ENCODE peak calls at places on chromosomes 16 and 17, in nine cellular contexts. Y is Peyer's patch, T is AG04449, H is left lung, I is transverse colon, G is body of pancreas, M is progenitor cell of endocrine pancreas, F is thoracic aorta, V is mucosa of descending colon. B is an unnamed sample.
A peak's percentile ranks its signal among the peaks of the same experiment; 100 is the strongest.

GRCh38 chr17:45228985-45229517 is 7.4 kb downstream of the FMNL1 start:
- DNase-seq in Y (peak; percentile 94), T (peak; percentile 54), H (peak; percentile 95), I (peak; percentile 87), G (peak; percentile 60), M (no peak), F (peak; percentile 20), V (peak; percentile 77), B (peak; percentile 83)

GRCh38 chr17:39186481-39187002 is 10.9 kb downstream of the CACNB1 start:
- DNase-seq in Y (no peak), T (no peak), H (no peak), I (no peak), G (no peak), M (no peak), F (no peak), V (no peak), B (no peak)

GRCh38 chr17:79652999-79653643 is 42.3 kb upstream of the RBFOX3 start:
- DNase-seq in Y (no peak), T (no peak), H (no peak), I (no peak), G (no peak), M (no peak), F (no peak), V (no peak), B (no peak)

GRCh38 chr16:85148959-85149358 is 36.7 kb upstream of the CIBAR2 start:
- DNase-seq in Y (no peak), T (no peak), H (no peak), I (no peak), G (peak; percentile 50), M (no peak), F (no peak), V (no peak), B (no peak)

GRCh38 chr17:45770632-45771472 is 13.3 kb upstream of the CRHR1 start:
- DNase-seq in Y (no peak), T (no peak), H (no peak), I (no peak), G (no peak), M (no peak), F (no peak), V (no peak), B (no peak)

GRCh38 chr16:82055728-82056549 is 20.9 kb downstream of the HSD17B2 start:
- DNase-seq in Y (no peak), T (no peak), H (no peak), I (no peak), G (no peak), M (no peak), F (no peak), V (no peak), B (no peak)

GRCh38 chr16:3642397-3643094 is 11.9 kb upstream of the DNASE1 start:
- DNase-seq in Y (peak; percentile 85), T (no peak), H (no peak), I (peak; percentile 42), G (no peak), M (no peak), F (no peak), V (peak; percentile 53), B (no peak)

GRCh38 chr17:50697076-50697475 is 10.6 kb downstream of the ANKRD40 start:
- DNase-seq in Y (no peak), T (no peak), H (no peak), I (no peak), G (peak; percentile 42), M (no peak), F (no peak), V (no peak), B (no peak)

GRCh38 chr17:8148560-8148959 is 3.6 kb downstream of the PER1 start:
- DNase-seq in Y (no peak), T (no peak), H (no peak), I (no peak), G (no peak), M (no peak), F (no peak), V (no peak), B (no peak)

GRCh38 chr17:64126918-64127317 is 3.0 kb downstream of the ERN1 start:
- DNase-seq in Y (no peak), T (no peak), H (no peak), I (no peak), G (no peak), M (no peak), F (no peak), V (no peak), B (no peak)

GRCh38 chr17:40980594-40980993 is 3.5 kb downstream of the KRT40 start:
- DNase-seq in Y (no peak), T (no peak), H (no peak), I (no peak), G (peak; percentile 20), M (no peak), F (no peak), V (no peak), B (no peak)

GRCh38 chr17:2484876-2485275 is 26.8 kb downstream of the METTL16 start:
- DNase-seq in Y (no peak), T (no peak), H (no peak), I (no peak), G (peak; percentile 44), M (no peak), F (no peak), V (no peak), B (no peak)
- TF ChIP-seq CTCF in Y (no peak), T (no peak), H (no peak), I (no peak), G (no peak), M (no peak), F (no peak), V (no peak), B (no peak)

GRCh38 chr16:59198487-59198886 is 464.4 kb upstream of the GOT2 start:
- DNase-seq in Y (no peak), T (no peak), H (no peak), I (no peak), G (no peak), M (no peak), F (no peak), V (no peak), B (no peak)

GRCh38 chr16:59202463-59202862 is 468.3 kb upstream of the GOT2 start:
- DNase-seq in Y (no peak), T (no peak), H (no peak), I (no peak), G (no peak), M (no peak), F (no peak), V (no peak), B (no peak)

GRCh38 chr16:59204589-59204988 is 470.5 kb upstream of the GOT2 start:
- DNase-seq in Y (no peak), T (no peak), H (no peak), I (no peak), G (no peak), M (no peak), F (no peak), V (no peak), B (no peak)

GRCh38 chr16:59201821-59202220 is 467.7 kb upstream of the GOT2 start:
- DNase-seq in Y (no peak), T (no peak), H (no peak), I (no peak), G (no peak), M (no peak), F (no peak), V (no peak), B (no peak)

DNA sequence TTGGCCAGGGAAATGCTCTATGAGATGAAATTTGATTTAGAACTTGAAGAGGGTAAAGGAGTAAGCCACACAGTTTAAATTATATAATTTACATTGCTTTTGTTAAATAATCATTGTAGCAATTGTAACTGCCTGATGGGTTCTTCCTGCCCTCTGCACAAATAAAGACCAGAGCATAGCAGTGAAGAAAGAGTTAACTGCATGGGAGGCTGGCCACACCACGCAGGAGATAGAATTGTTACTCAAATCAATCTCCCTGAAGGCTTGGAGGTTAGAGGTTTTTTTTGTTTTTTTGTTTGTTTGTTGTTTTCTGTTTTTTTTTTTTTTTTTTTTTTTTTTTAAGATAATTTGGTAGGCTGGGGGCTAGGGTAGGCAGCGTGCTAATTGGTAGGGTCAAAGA is 467.0 kb upstream of the GOT2 start:
- DNase-seq in Y (no peak), T (no peak), H (no peak), I (no peak), G (no peak), M (no peak), F (no peak), V (no peak), B (no peak)
- TF ChIP-seq CTCF in Y (no peak), T (no peak), H (no peak), I (no peak), G (no peak), M (no peak), F (no peak), V (no peak), B (no peak)

GRCh38 chr17:81961087-81961514 is at the start of gene NOTUM:
- DNase-seq in Y (no peak), T (no peak), H (no peak), I (no peak), G (peak; percentile 34), M (no peak), F (no peak), V (peak; percentile 43), B (no peak)

GRCh38 chr17:81960130-81960958 is 643 bp downstream of the NOTUM start:
- DNase-seq in Y (no peak), T (no peak), H (no peak), I (no peak), G (no peak), M (no peak), F (no peak), V (peak; percentile 47), B (no peak)

GRCh38 chr17:81958633-81959342 is 2.2 kb downstream of the NOTUM start:
- DNase-seq in Y (no peak), T (no peak), H (no peak), I (no peak), G (no peak), M (no peak), F (no peak), V (no peak), B (no peak)

GRCh38 chr17:81957691-81958432 is 3.1 kb downstream of the NOTUM start:
- DNase-seq in Y (no peak), T (no peak), H (no peak), I (no peak), G (no peak), M (no peak), F (no peak), V (no peak), B (no peak)

GRCh38 chr17:81959362-81960129 is 1.4 kb downstream of the NOTUM start:
- DNase-seq in Y (peak; percentile 88), T (no peak), H (peak; percentile 66), I (peak; percentile 82), G (peak; percentile 78), M (no peak), F (no peak), V (peak; percentile 86), B (peak; percentile 71)
- TF ChIP-seq CTCF in Y (peak; percentile 80), T (peak; percentile 80), H (peak; percentile 69), I (peak; percentile 45), G (peak; percentile 98), M (peak; percentile 62), F (peak; percentile 55), V (peak; percentile 93), B (peak; percentile 90)

DNA sequence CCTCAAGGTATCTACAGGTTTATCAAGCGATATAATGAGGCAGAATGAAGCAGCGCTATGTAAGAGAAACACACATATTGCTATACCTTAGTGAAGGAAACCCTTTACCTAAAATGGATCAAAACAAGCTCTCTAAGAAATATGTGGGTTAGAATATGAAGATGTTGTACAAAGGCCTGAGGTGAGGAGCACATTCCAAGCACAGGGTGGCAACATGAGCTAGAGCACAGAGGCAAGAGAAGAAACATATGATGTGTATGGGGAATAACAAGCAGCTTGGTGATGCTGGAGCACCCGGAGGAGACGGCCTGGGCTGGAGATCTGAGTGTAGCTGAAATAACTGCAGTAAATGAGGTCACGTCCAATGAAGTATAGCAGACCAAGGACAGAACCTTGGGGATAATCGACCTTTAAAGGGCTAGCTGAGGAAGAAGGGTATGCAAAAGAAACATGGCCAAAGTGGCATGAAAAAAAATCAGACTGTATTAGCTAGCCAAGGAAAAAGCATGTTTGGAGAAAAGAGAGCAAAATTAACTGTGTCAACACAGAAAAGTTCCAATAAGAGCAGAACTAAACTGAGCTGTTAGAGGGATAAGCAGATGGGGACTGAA is 44.0 kb downstream of the MARVELD3 start:
- DNase-seq in Y (no peak), T (no peak), H (no peak), I (no peak), G (no peak), M (no peak), F (no peak), V (no peak), B (no peak)
- TF ChIP-seq CTCF in Y (no peak), T (peak; percentile 3), H (no peak), I (no peak), G (no peak), M (no peak), F (no peak), V (no peak), B (no peak)